ENCODE peak calls at places on chromosomes 3 and 15, in ten cellular contexts. One of them, this sample, is unnamed.
A peak's percentile ranks its signal among the peaks of the same experiment; 100 is the strongest.

GRCh38 chr15:76346666-76347506 is 10.3 kb downstream of the ISL2 start:
- DNase-seq in activated naive CD4-positive, alpha-beta T cell treated with Interleukin-2 at 50 U/mL for 16 hours: no peak
- DNase-seq in hypothalamus: no peak
- DNase-seq in mesothelial cell of epicardium: no peak
- DNase-seq in aorta: no peak
- DNase-seq in cardiac muscle cell: peak; percentile 55
- DNase-seq in T-helper 1 cell: no peak
- DNase-seq in nucleus accumbens: no peak
- DNase-seq in stimulated activated CD4-positive, alpha-beta T cell treated with anti-CD3 and anti-CD28 coated beads, Interleukin-12 subunit alpha, Interleukin-12 subunit beta, amount 100 ng/mL, for 4 hours: no peak
- DNase-seq in EH: peak; percentile 87
- DNase-seq in this sample: no peak

GRCh38 chr3:77134801-77135200 is 94.9 kb downstream of the ROBO2 start:
- DNase-seq in hypothalamus: no peak
- DNase-seq in activated naive CD4-positive, alpha-beta T cell treated with Interleukin-2 at 50 U/mL for 16 hours: no peak
- DNase-seq in T-helper 1 cell: no peak
- DNase-seq in cardiac muscle cell: no peak
- DNase-seq in aorta: no peak
- DNase-seq in EH: no peak
- DNase-seq in mesothelial cell of epicardium: no peak
- DNase-seq in nucleus accumbens: no peak
- DNase-seq in stimulated activated CD4-positive, alpha-beta T cell treated with anti-CD3 and anti-CD28 coated beads, Interleukin-12 subunit alpha, Interleukin-12 subunit beta, amount 100 ng/mL, for 4 hours: no peak
- DNase-seq in this sample: no peak

GRCh38 chr15:66729339-66729951 is 27.4 kb downstream of the SMAD6 start:
- DNase-seq in cardiac muscle cell: no peak
- DNase-seq in hypothalamus: no peak
- DNase-seq in EH: peak; percentile 60
- DNase-seq in stimulated activated CD4-positive, alpha-beta T cell treated with anti-CD3 and anti-CD28 coated beads, Interleukin-12 subunit alpha, Interleukin-12 subunit beta, amount 100 ng/mL, for 4 hours: no peak
- DNase-seq in activated naive CD4-positive, alpha-beta T cell treated with Interleukin-2 at 50 U/mL for 16 hours: no peak
- DNase-seq in mesothelial cell of epicardium: no peak
- DNase-seq in T-helper 1 cell: no peak
- DNase-seq in nucleus accumbens: peak; percentile 11
- DNase-seq in aorta: no peak
- DNase-seq in this sample: no peak

GRCh38 chr3:192914873-192915272 is 2.8 kb downstream of the MB21D2 start:
- DNase-seq in cardiac muscle cell: no peak
- DNase-seq in hypothalamus: no peak
- DNase-seq in nucleus accumbens: no peak
- DNase-seq in stimulated activated CD4-positive, alpha-beta T cell treated with anti-CD3 and anti-CD28 coated beads, Interleukin-12 subunit alpha, Interleukin-12 subunit beta, amount 100 ng/mL, for 4 hours: no peak
- DNase-seq in T-helper 1 cell: no peak
- DNase-seq in activated naive CD4-positive, alpha-beta T cell treated with Interleukin-2 at 50 U/mL for 16 hours: no peak
- DNase-seq in EH: no peak
- DNase-seq in mesothelial cell of epicardium: no peak
- DNase-seq in aorta: no peak
- DNase-seq in this sample: no peak

GRCh38 chr15:68055224-68055705 is 1.1 kb downstream of the PIAS1 start:
- DNase-seq in T-helper 1 cell: peak; percentile 20
- DNase-seq in nucleus accumbens: peak; percentile 16
- DNase-seq in activated naive CD4-positive, alpha-beta T cell treated with Interleukin-2 at 50 U/mL for 16 hours: peak; percentile 73
- DNase-seq in mesothelial cell of epicardium: no peak
- DNase-seq in hypothalamus: no peak
- DNase-seq in EH: peak; percentile 67
- DNase-seq in aorta: no peak
- DNase-seq in stimulated activated CD4-positive, alpha-beta T cell treated with anti-CD3 and anti-CD28 coated beads, Interleukin-12 subunit alpha, Interleukin-12 subunit beta, amount 100 ng/mL, for 4 hours: peak; percentile 49
- DNase-seq in cardiac muscle cell: peak; percentile 39
- DNase-seq in this sample: peak; percentile 43

GRCh38 chr15:37028609-37029287 is 71.6 kb downstream of the MEIS2 start:
- DNase-seq in EH: peak; percentile 83
- DNase-seq in hypothalamus: no peak
- DNase-seq in stimulated activated CD4-positive, alpha-beta T cell treated with anti-CD3 and anti-CD28 coated beads, Interleukin-12 subunit alpha, Interleukin-12 subunit beta, amount 100 ng/mL, for 4 hours: no peak
- DNase-seq in nucleus accumbens: no peak
- DNase-seq in mesothelial cell of epicardium: no peak
- DNase-seq in T-helper 1 cell: no peak
- DNase-seq in activated naive CD4-positive, alpha-beta T cell treated with Interleukin-2 at 50 U/mL for 16 hours: no peak
- DNase-seq in cardiac muscle cell: no peak
- DNase-seq in aorta: no peak
- DNase-seq in this sample: no peak

GRCh38 chr3:36166477-36166876 is 213.8 kb upstream of the STAC start:
- DNase-seq in cardiac muscle cell: no peak
- DNase-seq in T-helper 1 cell: no peak
- DNase-seq in mesothelial cell of epicardium: no peak
- DNase-seq in EH: peak; percentile 71
- DNase-seq in stimulated activated CD4-positive, alpha-beta T cell treated with anti-CD3 and anti-CD28 coated beads, Interleukin-12 subunit alpha, Interleukin-12 subunit beta, amount 100 ng/mL, for 4 hours: no peak
- DNase-seq in aorta: no peak
- DNase-seq in activated naive CD4-positive, alpha-beta T cell treated with Interleukin-2 at 50 U/mL for 16 hours: no peak
- DNase-seq in nucleus accumbens: no peak
- DNase-seq in hypothalamus: no peak
- DNase-seq in this sample: peak; percentile 60

GRCh38 chr15:69666921-69667811 is 214.5 kb downstream of the RPLP1 start:
- DNase-seq in T-helper 1 cell: no peak
- DNase-seq in aorta: no peak
- DNase-seq in mesothelial cell of epicardium: no peak
- DNase-seq in activated naive CD4-positive, alpha-beta T cell treated with Interleukin-2 at 50 U/mL for 16 hours: no peak
- DNase-seq in stimulated activated CD4-positive, alpha-beta T cell treated with anti-CD3 and anti-CD28 coated beads, Interleukin-12 subunit alpha, Interleukin-12 subunit beta, amount 100 ng/mL, for 4 hours: no peak
- DNase-seq in hypothalamus: no peak
- DNase-seq in EH: no peak
- DNase-seq in nucleus accumbens: no peak
- DNase-seq in cardiac muscle cell: no peak
- DNase-seq in this sample: no peak

GRCh38 chr3:89278305-89278704 is 170.9 kb downstream of the EPHA3 start:
- DNase-seq in hypothalamus: no peak
- DNase-seq in cardiac muscle cell: peak; percentile 5
- DNase-seq in nucleus accumbens: no peak
- DNase-seq in mesothelial cell of epicardium: no peak
- DNase-seq in activated naive CD4-positive, alpha-beta T cell treated with Interleukin-2 at 50 U/mL for 16 hours: no peak
- DNase-seq in T-helper 1 cell: no peak
- DNase-seq in EH: no peak
- DNase-seq in stimulated activated CD4-positive, alpha-beta T cell treated with anti-CD3 and anti-CD28 coated beads, Interleukin-12 subunit alpha, Interleukin-12 subunit beta, amount 100 ng/mL, for 4 hours: no peak
- DNase-seq in aorta: no peak
- DNase-seq in this sample: no peak

GRCh38 chr15:28265334-28266019 is 56.5 kb downstream of the HERC2 start:
- DNase-seq in aorta: no peak
- DNase-seq in hypothalamus: no peak
- DNase-seq in EH: no peak
- DNase-seq in mesothelial cell of epicardium: no peak
- DNase-seq in stimulated activated CD4-positive, alpha-beta T cell treated with anti-CD3 and anti-CD28 coated beads, Interleukin-12 subunit alpha, Interleukin-12 subunit beta, amount 100 ng/mL, for 4 hours: no peak
- DNase-seq in T-helper 1 cell: no peak
- DNase-seq in activated naive CD4-positive, alpha-beta T cell treated with Interleukin-2 at 50 U/mL for 16 hours: no peak
- DNase-seq in cardiac muscle cell: no peak
- DNase-seq in nucleus accumbens: no peak
- DNase-seq in this sample: no peak

GRCh38 chr3:77525283-77525682 is 485.4 kb downstream of the ROBO2 start:
- DNase-seq in hypothalamus: no peak
- DNase-seq in cardiac muscle cell: no peak
- DNase-seq in T-helper 1 cell: no peak
- DNase-seq in nucleus accumbens: no peak
- DNase-seq in activated naive CD4-positive, alpha-beta T cell treated with Interleukin-2 at 50 U/mL for 16 hours: no peak
- DNase-seq in mesothelial cell of epicardium: no peak
- DNase-seq in stimulated activated CD4-positive, alpha-beta T cell treated with anti-CD3 and anti-CD28 coated beads, Interleukin-12 subunit alpha, Interleukin-12 subunit beta, amount 100 ng/mL, for 4 hours: no peak
- DNase-seq in EH: no peak
- DNase-seq in aorta: no peak
- DNase-seq in this sample: no peak

GRCh38 chr3:46293991-46294833 is 52.0 kb downstream of the CCR3 start:
- DNase-seq in activated naive CD4-positive, alpha-beta T cell treated with Interleukin-2 at 50 U/mL for 16 hours: peak; percentile 87
- DNase-seq in hypothalamus: no peak
- DNase-seq in nucleus accumbens: peak; percentile 59
- DNase-seq in stimulated activated CD4-positive, alpha-beta T cell treated with anti-CD3 and anti-CD28 coated beads, Interleukin-12 subunit alpha, Interleukin-12 subunit beta, amount 100 ng/mL, for 4 hours: peak; percentile 59
- DNase-seq in mesothelial cell of epicardium: no peak
- DNase-seq in T-helper 1 cell: no peak
- DNase-seq in cardiac muscle cell: no peak
- DNase-seq in EH: no peak
- DNase-seq in aorta: no peak
- DNase-seq in this sample: no peak

GRCh38 chr3:197007296-197007940 is 22.2 kb downstream of the MELTF start:
- DNase-seq in stimulated activated CD4-positive, alpha-beta T cell treated with anti-CD3 and anti-CD28 coated beads, Interleukin-12 subunit alpha, Interleukin-12 subunit beta, amount 100 ng/mL, for 4 hours: no peak
- DNase-seq in T-helper 1 cell: no peak
- DNase-seq in activated naive CD4-positive, alpha-beta T cell treated with Interleukin-2 at 50 U/mL for 16 hours: no peak
- DNase-seq in cardiac muscle cell: no peak
- DNase-seq in mesothelial cell of epicardium: no peak
- DNase-seq in EH: no peak
- DNase-seq in aorta: peak; percentile 45
- DNase-seq in hypothalamus: no peak
- DNase-seq in nucleus accumbens: no peak
- DNase-seq in this sample: no peak

GRCh38 chr3:71421820-71422566 is 161.5 kb downstream of the FOXP1 start:
- DNase-seq in aorta: no peak
- DNase-seq in mesothelial cell of epicardium: no peak
- DNase-seq in hypothalamus: no peak
- DNase-seq in stimulated activated CD4-positive, alpha-beta T cell treated with anti-CD3 and anti-CD28 coated beads, Interleukin-12 subunit alpha, Interleukin-12 subunit beta, amount 100 ng/mL, for 4 hours: no peak
- DNase-seq in nucleus accumbens: no peak
- DNase-seq in cardiac muscle cell: no peak
- DNase-seq in activated naive CD4-positive, alpha-beta T cell treated with Interleukin-2 at 50 U/mL for 16 hours: peak; percentile 58
- DNase-seq in EH: no peak
- DNase-seq in T-helper 1 cell: no peak
- DNase-seq in this sample: no peak

GRCh38 chr3:87320748-87321634 is 44.6 kb upstream of the POU1F1 start:
- DNase-seq in stimulated activated CD4-positive, alpha-beta T cell treated with anti-CD3 and anti-CD28 coated beads, Interleukin-12 subunit alpha, Interleukin-12 subunit beta, amount 100 ng/mL, for 4 hours: no peak
- DNase-seq in hypothalamus: no peak
- DNase-seq in EH: no peak
- DNase-seq in activated naive CD4-positive, alpha-beta T cell treated with Interleukin-2 at 50 U/mL for 16 hours: no peak
- DNase-seq in T-helper 1 cell: no peak
- DNase-seq in cardiac muscle cell: no peak
- DNase-seq in nucleus accumbens: no peak
- DNase-seq in mesothelial cell of epicardium: no peak
- DNase-seq in aorta: no peak
- DNase-seq in this sample: no peak

GRCh38 chr15:90563460-90563859 is 33.7 kb downstream of the CRTC3 start:
- DNase-seq in aorta: no peak
- DNase-seq in stimulated activated CD4-positive, alpha-beta T cell treated with anti-CD3 and anti-CD28 coated beads, Interleukin-12 subunit alpha, Interleukin-12 subunit beta, amount 100 ng/mL, for 4 hours: no peak
- DNase-seq in activated naive CD4-positive, alpha-beta T cell treated with Interleukin-2 at 50 U/mL for 16 hours: no peak
- DNase-seq in T-helper 1 cell: no peak
- DNase-seq in EH: no peak
- DNase-seq in mesothelial cell of epicardium: no peak
- DNase-seq in nucleus accumbens: no peak
- DNase-seq in hypothalamus: no peak
- DNase-seq in cardiac muscle cell: no peak
- DNase-seq in this sample: no peak

GRCh38 chr3:58521002-58521670 is 15.9 kb downstream of the ACOX2 start:
- DNase-seq in cardiac muscle cell: no peak
- DNase-seq in nucleus accumbens: no peak
- DNase-seq in stimulated activated CD4-positive, alpha-beta T cell treated with anti-CD3 and anti-CD28 coated beads, Interleukin-12 subunit alpha, Interleukin-12 subunit beta, amount 100 ng/mL, for 4 hours: no peak
- DNase-seq in mesothelial cell of epicardium: no peak
- DNase-seq in activated naive CD4-positive, alpha-beta T cell treated with Interleukin-2 at 50 U/mL for 16 hours: no peak
- DNase-seq in hypothalamus: no peak
- DNase-seq in T-helper 1 cell: no peak
- DNase-seq in aorta: no peak
- DNase-seq in EH: peak; percentile 44
- DNase-seq in this sample: no peak

GRCh38 chr15:29348308-29348914 is 78.8 kb upstream of the NSMCE3 start:
- DNase-seq in nucleus accumbens: no peak
- DNase-seq in aorta: no peak
- DNase-seq in mesothelial cell of epicardium: no peak
- DNase-seq in cardiac muscle cell: no peak
- DNase-seq in T-helper 1 cell: no peak
- DNase-seq in stimulated activated CD4-positive, alpha-beta T cell treated with anti-CD3 and anti-CD28 coated beads, Interleukin-12 subunit alpha, Interleukin-12 subunit beta, amount 100 ng/mL, for 4 hours: no peak
- DNase-seq in EH: peak; percentile 27
- DNase-seq in activated naive CD4-positive, alpha-beta T cell treated with Interleukin-2 at 50 U/mL for 16 hours: no peak
- DNase-seq in hypothalamus: no peak
- DNase-seq in this sample: no peak

GRCh38 chr15:48395532-48396011 is 64.3 kb downstream of the DUT start:
- DNase-seq in hypothalamus: no peak
- DNase-seq in aorta: peak; percentile 89
- DNase-seq in mesothelial cell of epicardium: no peak
- DNase-seq in cardiac muscle cell: no peak
- DNase-seq in T-helper 1 cell: no peak
- DNase-seq in stimulated activated CD4-positive, alpha-beta T cell treated with anti-CD3 and anti-CD28 coated beads, Interleukin-12 subunit alpha, Interleukin-12 subunit beta, amount 100 ng/mL, for 4 hours: no peak
- DNase-seq in EH: peak; percentile 98
- DNase-seq in nucleus accumbens: peak; percentile 17
- DNase-seq in activated naive CD4-positive, alpha-beta T cell treated with Interleukin-2 at 50 U/mL for 16 hours: no peak
- DNase-seq in this sample: no peak

GRCh38 chr3:114499986-114500385 is 206.2 kb downstream of the TIGIT start:
- DNase-seq in cardiac muscle cell: no peak
- DNase-seq in activated naive CD4-positive, alpha-beta T cell treated with Interleukin-2 at 50 U/mL for 16 hours: no peak
- DNase-seq in EH: no peak
- DNase-seq in stimulated activated CD4-positive, alpha-beta T cell treated with anti-CD3 and anti-CD28 coated beads, Interleukin-12 subunit alpha, Interleukin-12 subunit beta, amount 100 ng/mL, for 4 hours: no peak
- DNase-seq in mesothelial cell of epicardium: no peak
- DNase-seq in nucleus accumbens: no peak
- DNase-seq in aorta: no peak
- DNase-seq in hypothalamus: no peak
- DNase-seq in T-helper 1 cell: no peak
- DNase-seq in this sample: peak; percentile 15

GRCh38 chr3:40079203-40079844 is 230.2 kb upstream of the EIF1B start:
- DNase-seq in mesothelial cell of epicardium: no peak
- DNase-seq in activated naive CD4-positive, alpha-beta T cell treated with Interleukin-2 at 50 U/mL for 16 hours: no peak
- DNase-seq in EH: peak; percentile 93
- DNase-seq in nucleus accumbens: no peak
- DNase-seq in cardiac muscle cell: no peak
- DNase-seq in T-helper 1 cell: no peak
- DNase-seq in hypothalamus: no peak
- DNase-seq in stimulated activated CD4-positive, alpha-beta T cell treated with anti-CD3 and anti-CD28 coated beads, Interleukin-12 subunit alpha, Interleukin-12 subunit beta, amount 100 ng/mL, for 4 hours: no peak
- DNase-seq in aorta: no peak
- DNase-seq in this sample: peak; percentile 83

GRCh38 chr15:60760646-60761504 is 281.9 kb upstream of the ICE2 start:
- DNase-seq in T-helper 1 cell: no peak
- DNase-seq in stimulated activated CD4-positive, alpha-beta T cell treated with anti-CD3 and anti-CD28 coated beads, Interleukin-12 subunit alpha, Interleukin-12 subunit beta, amount 100 ng/mL, for 4 hours: peak; percentile 17
- DNase-seq in mesothelial cell of epicardium: no peak
- DNase-seq in aorta: no peak
- DNase-seq in nucleus accumbens: no peak
- DNase-seq in activated naive CD4-positive, alpha-beta T cell treated with Interleukin-2 at 50 U/mL for 16 hours: peak; percentile 34
- DNase-seq in cardiac muscle cell: no peak
- DNase-seq in EH: peak; percentile 68
- DNase-seq in hypothalamus: no peak
- DNase-seq in this sample: peak; percentile 46

GRCh38 chr3:60064210-60065178 is 1014.7 kb upstream of the CFAP20DC start:
- DNase-seq in T-helper 1 cell: no peak
- DNase-seq in activated naive CD4-positive, alpha-beta T cell treated with Interleukin-2 at 50 U/mL for 16 hours: no peak
- DNase-seq in stimulated activated CD4-positive, alpha-beta T cell treated with anti-CD3 and anti-CD28 coated beads, Interleukin-12 subunit alpha, Interleukin-12 subunit beta, amount 100 ng/mL, for 4 hours: no peak
- DNase-seq in EH: peak; percentile 47
- DNase-seq in aorta: no peak
- DNase-seq in mesothelial cell of epicardium: no peak
- DNase-seq in hypothalamus: no peak
- DNase-seq in cardiac muscle cell: no peak
- DNase-seq in nucleus accumbens: no peak
- DNase-seq in this sample: peak; percentile 64

GRCh38 chr3:36823806-36824205 is 59.5 kb upstream of the DCLK3 start:
- DNase-seq in activated naive CD4-positive, alpha-beta T cell treated with Interleukin-2 at 50 U/mL for 16 hours: no peak
- DNase-seq in T-helper 1 cell: no peak
- DNase-seq in stimulated activated CD4-positive, alpha-beta T cell treated with anti-CD3 and anti-CD28 coated beads, Interleukin-12 subunit alpha, Interleukin-12 subunit beta, amount 100 ng/mL, for 4 hours: no peak
- DNase-seq in hypothalamus: no peak
- DNase-seq in nucleus accumbens: no peak
- DNase-seq in cardiac muscle cell: no peak
- DNase-seq in aorta: no peak
- DNase-seq in mesothelial cell of epicardium: no peak
- DNase-seq in EH: no peak
- DNase-seq in this sample: no peak